ENCODE peak calls at places on chromosomes 11 and 22, in eight cellular contexts. S is NCI-H82; G is activated T-cell treated with anti-CD3 and anti-CD28 coated beads, Interleukin-2, amount 50 U/mL, for 1 hour; R is cerebellar cortex; F is activated CD8-positive, alpha-beta memory T cell treated with anti-CD3 and anti-CD28 coated beads, Interleukin-2, amount 50 U/mL, for 48 hours; D is SHP77; X is activated CD4-positive, CD25-positive, alpha-beta regulatory T cell; T is nephron progenitor cell. C is an unnamed sample.

GRCh38 chr11:129852125-129852740 is 36.6 kb downstream of the TMEM45B start:
- DNase-seq in S (no peak), G (no peak), R (no peak), F (no peak), D (no peak), X (no peak), T (no peak), C (no peak)

GRCh38 chr11:132992838-132993680 is 539.2 kb downstream of the OPCML start:
- DNase-seq in S (peak; percentile 19), G (no peak), R (peak; percentile 72), F (no peak), D (no peak), X (no peak), T (no peak), C (no peak)

GRCh38 chr22:41821449-41822030 is 11.4 kb upstream of the SREBF2 start:
- DNase-seq in S (no peak), G (no peak), R (no peak), F (no peak), D (no peak), X (no peak), T (no peak), C (no peak)

GRCh38 chr11:62680825-62681240 is 2.0 kb upstream of the UBXN1 start:
- DNase-seq in S (peak; percentile 79), G (no peak), R (peak; percentile 75), F (peak; percentile 53), D (peak; percentile 76), X (no peak), T (no peak), C (peak; percentile 59)

GRCh38 chr11:17774232-17775034 is 39.9 kb downstream of the KCNC1 start:
- DNase-seq in S (peak; percentile 25), G (no peak), R (peak; percentile 54), F (no peak), D (no peak), X (no peak), T (no peak), C (peak; percentile 45)

GRCh38 chr22:28892175-28892731 is 8.9 kb downstream of the ZNRF3 start:
- DNase-seq in S (no peak), G (no peak), R (no peak), F (no peak), D (no peak), X (no peak), T (no peak), C (no peak)

GRCh38 chr22:32695451-32695891 is 106.0 kb upstream of the TIMP3 start:
- DNase-seq in S (no peak), G (no peak), R (no peak), F (no peak), D (no peak), X (no peak), T (no peak), C (no peak)

GRCh38 chr11:111308140-111308539 is 9.8 kb downstream of the POU2AF3 start:
- DNase-seq in S (peak; percentile 56), G (no peak), R (no peak), F (no peak), D (peak; percentile 96), X (no peak), T (no peak), C (no peak)

GRCh38 chr22:46619830-46620501 is at the start of gene GRAMD4:
- DNase-seq in S (peak; percentile 94), G (no peak), R (no peak), F (no peak), D (no peak), X (no peak), T (no peak), C (peak; percentile 21)

GRCh38 chr22:43242627-43243026 is 55.7 kb upstream of the TTLL12 start:
- DNase-seq in S (no peak), G (no peak), R (no peak), F (no peak), D (no peak), X (no peak), T (no peak), C (no peak)

GRCh38 chr11:11426226-11426915 is 73.3 kb upstream of the CSNK2A3 start:
- DNase-seq in S (no peak), G (no peak), R (no peak), F (no peak), D (no peak), X (no peak), T (no peak), C (no peak)

GRCh38 chr22:19688301-19689290 is 25.7 kb upstream of the SEPTIN5 start:
- DNase-seq in S (no peak), G (no peak), R (no peak), F (no peak), D (no peak), X (no peak), T (no peak), C (no peak)

GRCh38 chr22:49566693-49567092 is 261.0 kb downstream of the BRD1 start:
- DNase-seq in S (no peak), G (no peak), R (no peak), F (peak; percentile 26), D (no peak), X (no peak), T (no peak), C (no peak)

GRCh38 chr11:133946541-133947297 is 10.0 kb downstream of the IGSF9B start:
- DNase-seq in S (peak; percentile 87), G (peak; percentile 48), R (peak; percentile 59), F (no peak), D (no peak), X (no peak), T (no peak), C (no peak)

GRCh38 chr11:12137005-12137690 is 26.8 kb downstream of the MICAL2 start:
- DNase-seq in S (peak; percentile 81), G (no peak), R (peak; percentile 72), F (no peak), D (no peak), X (no peak), T (no peak), C (no peak)

GRCh38 chr22:34236527-34236926 is 316.3 kb upstream of the LARGE1 start:
- DNase-seq in S (no peak), G (no peak), R (no peak), F (no peak), D (no peak), X (no peak), T (no peak), C (no peak)

GRCh38 chr22:23419151-23419550 is 160.9 kb downstream of the IGLL1 start:
- DNase-seq in S (no peak), G (no peak), R (no peak), F (no peak), D (no peak), X (no peak), T (no peak), C (no peak)

GRCh38 chr11:83280256-83280655 is 5.9 kb downstream of the CCDC90B start:
- DNase-seq in S (no peak), G (no peak), R (no peak), F (no peak), D (no peak), X (no peak), T (no peak), C (no peak)

GRCh38 chr11:117662255-117662654 is 134.8 kb downstream of the DSCAML1 start:
- DNase-seq in S (no peak), G (no peak), R (peak; percentile 61), F (no peak), D (no peak), X (no peak), T (no peak), C (no peak)

GRCh38 chr11:14537134-14537599 is 17.0 kb upstream of the PSMA1 start:
- DNase-seq in S (peak; percentile 60), G (peak; percentile 23), R (peak; percentile 74), F (no peak), D (peak; percentile 20), X (peak; percentile 4), T (peak; percentile 19), C (no peak)

C was measured in HAP-1.